ENCODE peak calls at places on chromosome 17, in ten cellular contexts. Z is osteoblast, J is thyroid gland, X is upper lobe of right lung, L is esophagus squamous epithelium, N is Peyer's patch, T is Panc1, O is GM23338, W is tibial artery, G is mucosa of descending colon. K is an unnamed sample. For H3K4me1, the result is how much of the 10 kb centered on the place peaks cover.

GRCh38 chr17:5364156-5364555 is 55.3 kb downstream of the NUP88 start:
- DNase-seq in Z (peak), J (no peak), X (no peak), L (no peak), N (no peak), T (no peak), O (no peak), W (no peak), G (no peak), K (no peak)

GRCh38 chr17:83057793-83058477 is 21.5 kb upstream of the METRNL start:
- DNase-seq in Z (peak), J (peak), X (peak), L (no peak), N (peak), T (no peak), O (no peak), W (peak), G (peak), K (peak)

GRCh38 chr17:74635418-74635817 is 11.9 kb upstream of the CD300E start:
- DNase-seq in Z (no peak), J (peak), X (no peak), L (no peak), N (no peak), T (no peak), O (peak), W (no peak), G (no peak), K (no peak)

GRCh38 chr17:67157732-67158639 is 87.0 kb downstream of the HELZ start:
- DNase-seq in Z (peak), J (no peak), X (no peak), L (no peak), N (no peak), T (no peak), O (peak), W (no peak), G (no peak), K (no peak)

GRCh38 chr17:49101054-49101534 is 31.5 kb upstream of the B4GALNT2 start:
- DNase-seq in Z (peak), J (no peak), X (no peak), L (no peak), N (no peak), T (no peak), O (no peak), W (no peak), G (no peak), K (no peak)

GRCh38 chr17:56867948-56868376 is 34.0 kb downstream of the DGKE start:
- DNase-seq in Z (peak), J (no peak), X (no peak), L (no peak), N (no peak), T (no peak), O (no peak), W (no peak), G (no peak), K (no peak)

GRCh38 chr17:79033741-79034501 is 10.0 kb downstream of the C1QTNF1 start:
- DNase-seq in Z (peak), J (no peak), X (peak), L (no peak), N (no peak), T (no peak), O (no peak), W (peak), G (peak), K (peak)

GRCh38 chr17:10871914-10872313 is 34.0 kb upstream of the PIRT start:
- DNase-seq in Z (no peak), J (peak), X (peak), L (no peak), N (no peak), T (no peak), O (no peak), W (no peak), G (peak), K (no peak)

GRCh38 chr17:21262259-21262993 is 9.2 kb upstream of the NATD1 start:
- DNase-seq in Z (no peak), J (no peak), X (no peak), L (no peak), N (no peak), T (no peak), O (no peak), W (no peak), G (no peak), K (no peak)

GRCh38 chr17:48241770-48242497 is 134.4 kb downstream of the SNX11 start:
- DNase-seq in Z (no peak), J (no peak), X (no peak), L (no peak), N (no peak), T (no peak), O (no peak), W (no peak), G (no peak), K (no peak)

DNA sequence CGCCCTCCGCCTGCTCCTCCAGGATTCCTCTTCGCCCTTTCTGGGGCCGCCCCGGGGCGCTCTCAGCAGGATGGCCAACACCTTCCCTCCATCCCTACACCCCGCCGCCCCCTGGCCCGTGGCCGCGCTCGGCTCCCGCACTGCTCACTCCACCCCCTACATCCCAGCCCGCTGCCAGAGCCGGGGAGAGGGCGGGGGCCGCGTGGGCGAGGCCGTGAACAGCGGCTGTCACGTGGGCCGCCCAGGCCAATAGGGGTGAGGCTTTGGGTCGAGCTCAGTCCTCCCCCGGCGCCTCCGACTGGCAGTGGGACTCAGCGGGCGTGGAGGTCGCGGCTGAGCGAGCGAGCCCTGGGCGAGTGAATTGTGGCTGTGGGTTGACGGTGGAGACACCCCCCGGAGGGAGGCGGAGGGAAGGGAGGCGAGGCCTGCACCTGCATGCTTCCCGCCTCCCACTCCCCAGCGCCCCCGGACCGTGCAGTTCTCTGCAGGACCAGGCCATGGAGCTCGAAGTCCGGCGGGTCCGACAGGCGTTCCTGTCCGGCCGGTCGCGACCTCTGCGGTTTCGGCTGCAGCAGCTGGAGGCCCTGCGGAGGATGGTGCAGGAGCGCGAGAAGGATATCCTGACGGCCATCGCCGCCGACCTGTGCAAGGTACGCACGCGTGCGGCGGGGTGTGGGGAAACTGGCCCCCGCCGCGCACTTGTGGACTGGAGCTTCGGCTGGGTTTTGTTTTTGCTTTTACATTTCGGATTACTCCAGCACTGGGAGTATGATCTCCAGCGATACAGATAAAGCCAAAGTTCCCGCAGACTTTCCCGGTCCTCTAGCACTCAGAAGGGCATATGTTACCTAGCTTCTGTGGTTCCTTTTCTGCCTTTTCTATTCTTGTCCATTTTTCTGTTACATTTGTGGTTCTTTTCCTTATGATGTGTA is at the start of gene ALDH3A2:
- DNase-seq in Z (peak), J (peak), X (peak), L (peak), N (peak), T (no peak), O (peak), W (peak), G (peak), K (peak)
- TF ChIP-seq CTCF in Z (no peak), J (peak), X (peak), L (peak), N (no peak), T (peak), O (no peak), W (peak), G (no peak), K (no peak)

GRCh38 chr17:64083093-64083492 is 46.9 kb downstream of the ERN1 start:
- DNase-seq in Z (peak), J (no peak), X (no peak), L (no peak), N (no peak), T (no peak), O (no peak), W (no peak), G (no peak), K (no peak)
- H3K4me1 ChIP-seq in Z (under half), J (under half), X (half or more), L (half or more), N (under half), T (under half), O (under half), W (under half), G (under half), K (half or more)

GRCh38 chr17:75848523-75849303 is 4.5 kb upstream of the UNC13D start:
- DNase-seq in Z (peak), J (peak), X (peak), L (no peak), N (peak), T (no peak), O (peak), W (no peak), G (peak), K (peak)
- TF ChIP-seq CTCF in Z (peak), J (peak), X (peak), L (peak), N (peak), T (peak), O (peak), W (peak), G (peak), K (peak)

DNA sequence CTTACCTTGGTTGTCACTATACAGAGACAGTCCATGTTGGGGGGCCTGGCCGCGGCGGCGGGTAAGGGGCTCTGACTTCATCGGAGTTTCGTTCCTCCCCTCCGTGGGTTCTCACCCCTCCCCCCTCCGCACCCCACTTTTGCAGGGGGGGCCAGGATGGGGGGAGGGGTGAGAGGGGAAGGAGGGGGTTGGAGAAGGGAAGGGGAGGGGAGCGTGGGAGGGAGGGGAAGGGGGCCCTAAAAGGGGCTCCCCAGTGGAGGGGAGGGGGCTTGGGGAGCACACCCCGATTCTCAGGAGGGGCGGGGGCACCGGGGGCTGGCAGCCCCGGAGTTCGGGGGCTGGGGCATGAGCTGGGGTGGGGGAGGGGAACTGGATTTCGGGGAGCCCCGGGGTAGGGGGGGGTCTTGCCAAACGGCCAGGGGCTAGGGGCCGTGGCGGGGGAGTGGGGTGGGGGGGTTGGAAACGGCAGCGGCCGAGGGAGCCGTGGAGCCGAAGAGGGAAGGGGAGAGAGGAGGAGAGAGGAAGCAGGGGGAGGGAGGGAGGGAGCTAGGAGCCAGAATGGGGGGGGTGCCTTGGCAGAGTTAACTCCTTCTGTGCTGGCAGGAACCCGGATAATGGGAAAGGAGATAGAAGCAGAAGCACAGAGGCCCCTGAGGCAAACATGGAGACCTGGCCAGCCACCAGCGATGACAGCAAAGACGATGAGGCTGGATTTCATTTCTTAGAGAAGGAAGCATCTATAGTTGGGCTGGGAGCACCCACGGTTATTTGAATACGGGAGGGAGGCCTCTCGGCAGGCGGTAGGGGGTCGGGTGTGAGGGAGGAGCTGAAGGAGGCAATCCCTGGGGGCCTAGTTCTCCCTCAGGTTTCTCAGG is 2.3 kb downstream of the DLG4 start:
- DNase-seq in Z (peak), J (peak), X (peak), L (no peak), N (no peak), T (no peak), O (peak), W (no peak), G (peak), K (no peak)
- H3K4me1 ChIP-seq in Z (half or more), J (under half), X (half or more), L (half or more), N (under half), T (under half), O (under half), W (half or more), G (half or more), K (half or more)

GRCh38 chr17:18183334-18184142 is at the start of gene ALKBH5:
- DNase-seq in Z (peak), J (peak), X (peak), L (peak), N (peak), T (peak), O (peak), W (peak), G (peak), K (peak)

GRCh38 chr17:18185391-18185790 is 1.8 kb downstream of the ALKBH5 start:
- DNase-seq in Z (peak), J (peak), X (no peak), L (no peak), N (no peak), T (no peak), O (peak), W (no peak), G (no peak), K (no peak)

GRCh38 chr17:18185832-18186231 is 2.2 kb downstream of the ALKBH5 start:
- DNase-seq in Z (peak), J (no peak), X (no peak), L (no peak), N (no peak), T (no peak), O (no peak), W (no peak), G (no peak), K (no peak)

GRCh38 chr17:18182978-18183333 is 672 bp upstream of the ALKBH5 start:
- DNase-seq in Z (peak), J (peak), X (peak), L (peak), N (peak), T (no peak), O (no peak), W (peak), G (peak), K (peak)

GRCh38 chr17:18184143-18185007 is 747 bp downstream of the ALKBH5 start:
- DNase-seq in Z (peak), J (peak), X (peak), L (no peak), N (peak), T (no peak), O (peak), W (peak), G (peak), K (peak)
- TF ChIP-seq CTCF in Z (no peak), J (no peak), X (no peak), L (no peak), N (no peak), T (no peak), O (no peak), W (no peak), G (no peak), K (peak)

K was measured in spleen.